ENCODE peak calls at places on chromosomes 16 and 17, in six cellular contexts. J is neural progenitor cell, Z is HCT116, K is PC-3, T is OCI-LY7, O is hepatocyte. D is an unnamed sample.

GRCh38 chr17:38658741-38659345 is 15.9 kb downstream of the EPOP start:
- DNase-seq in J (no peak), K (no peak), T (no peak), O (no peak), Z (no peak), D (no peak)

GRCh38 chr17:10118788-10119130 is 79.6 kb downstream of the GAS7 start:
- DNase-seq in Z (no peak), J (no peak), T (no peak), K (no peak), O (no peak), D (no peak)

GRCh38 chr16:57412584-57412983 is 8.0 kb downstream of the CCL17 start:
- DNase-seq in O (no peak), K (no peak), Z (no peak), T (no peak), J (no peak), D (no peak)

GRCh38 chr17:46995841-46996571 is 17.0 kb upstream of the RPRML start:
- DNase-seq in O (no peak), Z (no peak), T (peak), J (no peak), K (peak), D (peak)

GRCh38 chr17:58913971-58914769 is 158.5 kb downstream of the PPM1E start:
- DNase-seq in K (no peak), J (no peak), T (no peak), O (peak), Z (no peak), D (peak)

GRCh38 chr16:2857451-2858244 is at the start of gene PRSS22:
- DNase-seq in J (peak), T (no peak), K (peak), O (peak), Z (no peak), D (peak)

GRCh38 chr17:83062818-83063671 is 16.4 kb upstream of the METRNL start:
- DNase-seq in T (no peak), K (no peak), Z (no peak), J (no peak), O (no peak), D (no peak)

GRCh38 chr16:69199382-69199781 is 12.4 kb downstream of the SNTB2 start:
- DNase-seq in K (peak), J (no peak), T (no peak), O (peak), Z (no peak), D (peak)

GRCh38 chr16:678858-679807 is 1.1 kb upstream of the STUB1 start:
- DNase-seq in T (peak), J (peak), K (peak), Z (no peak), O (peak), D (peak)

GRCh38 chr17:73148540-73149334 is 16.1 kb upstream of the SSTR2 start:
- DNase-seq in K (peak), J (no peak), Z (no peak), T (no peak), O (no peak), D (no peak)

GRCh38 chr17:68821860-68822693 is 133.1 kb downstream of the ABCA8 start:
- DNase-seq in Z (peak), T (no peak), J (no peak), K (peak), O (peak), D (peak)

GRCh38 chr17:45320349-45320930 is 3.6 kb upstream of the MAP3K14 start:
- DNase-seq in Z (no peak), O (no peak), T (no peak), K (peak), J (no peak), D (peak)

GRCh38 chr17:58121925-58122324 is 26.3 kb upstream of the OR4D1 start:
- DNase-seq in O (peak), K (peak), J (peak), Z (peak), T (peak), D (peak)

GRCh38 chr17:77681820-77682219 is 276.7 kb upstream of the TNRC6C start:
- DNase-seq in K (peak), O (peak), T (no peak), J (no peak), Z (no peak), D (peak)

GRCh38 chr17:66548659-66549311 is 246.4 kb downstream of the PRKCA start:
- DNase-seq in K (no peak), O (no peak), T (no peak), Z (no peak), J (no peak), D (peak)

GRCh38 chr17:29757788-29758187 is 135.1 kb upstream of the CORO6 start:
- DNase-seq in K (no peak), Z (no peak), O (no peak), J (no peak), T (peak), D (no peak)

GRCh38 chr17:55649935-55650597 is 72.6 kb downstream of the TMEM100 start:
- DNase-seq in T (no peak), J (no peak), O (no peak), K (no peak), Z (no peak), D (no peak)

GRCh38 chr16:58462997-58463891 is 36.7 kb upstream of the NDRG4 start:
- DNase-seq in J (peak), T (no peak), K (no peak), Z (no peak), O (no peak), D (peak)
- H3K4me3 ChIP-seq in J (peak), T (peak), K (peak), Z (no peak), O (peak), D (peak)

DNA sequence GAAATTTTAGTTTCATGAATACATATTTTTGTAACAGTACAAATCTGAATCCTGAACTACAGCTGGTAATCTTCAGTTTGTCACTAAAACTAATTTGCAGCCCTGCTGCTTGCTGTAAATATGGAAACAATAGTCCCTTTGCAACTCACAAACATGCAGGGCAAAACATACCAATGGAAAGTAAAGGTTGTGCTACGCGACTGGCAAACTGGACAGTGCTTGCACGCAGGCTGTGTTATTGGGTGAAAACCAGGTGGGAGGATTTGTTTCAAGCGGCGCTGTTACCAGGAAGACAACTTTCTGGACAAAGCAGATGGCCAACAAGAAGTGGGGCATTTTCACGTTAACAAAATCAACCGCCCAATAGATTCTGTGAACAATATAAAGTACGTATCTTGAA is 93.5 kb downstream of the CDYL2 start:
- DNase-seq in Z (no peak), J (no peak), O (no peak), K (no peak), T (peak), D (peak)
- TF ChIP-seq EZH2phosphoT487 in Z (no peak), J (no peak), O (no peak), K (no peak), T (no peak), D (no peak)

DNA sequence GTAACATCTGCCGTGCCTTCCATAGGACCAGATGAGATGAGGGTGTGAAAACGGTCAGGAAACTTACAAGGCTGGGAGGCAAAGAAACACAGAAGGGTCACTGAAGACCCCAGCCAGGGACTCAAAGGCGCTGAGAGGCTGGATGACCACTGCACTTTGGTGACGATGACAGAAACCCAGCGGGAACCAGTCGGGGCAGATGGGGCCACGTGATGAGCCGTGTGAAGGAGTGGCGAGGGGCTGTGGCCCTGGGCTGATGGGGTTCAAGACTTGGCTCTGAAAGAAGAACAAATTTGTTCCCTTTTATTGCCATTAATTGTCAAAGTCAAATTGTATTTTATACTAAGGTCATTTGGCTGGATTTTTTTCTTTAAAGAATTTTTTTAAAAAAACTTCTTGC is 28.6 kb upstream of the ATP2C2 start:
- DNase-seq in J (no peak), Z (no peak), T (no peak), O (no peak), K (no peak), D (no peak)
- H3K4me3 ChIP-seq in J (no peak), Z (no peak), T (no peak), O (no peak), K (no peak), D (no peak)

GRCh38 chr16:10543231-10543630 is 37.2 kb downstream of the EMP2 start:
- DNase-seq in J (no peak), Z (no peak), K (no peak), T (no peak), O (no peak), D (no peak)

GRCh38 chr16:10548404-10548803 is 32.0 kb downstream of the EMP2 start:
- DNase-seq in J (no peak), T (no peak), O (no peak), Z (no peak), K (no peak), D (no peak)

GRCh38 chr16:10552281-10552680 is 28.1 kb downstream of the EMP2 start:
- DNase-seq in J (no peak), Z (no peak), T (no peak), K (no peak), O (no peak), D (peak)

GRCh38 chr16:10551881-10552280 is 28.5 kb downstream of the EMP2 start:
- DNase-seq in T (no peak), O (no peak), K (no peak), Z (no peak), J (no peak), D (no peak)

DNA sequence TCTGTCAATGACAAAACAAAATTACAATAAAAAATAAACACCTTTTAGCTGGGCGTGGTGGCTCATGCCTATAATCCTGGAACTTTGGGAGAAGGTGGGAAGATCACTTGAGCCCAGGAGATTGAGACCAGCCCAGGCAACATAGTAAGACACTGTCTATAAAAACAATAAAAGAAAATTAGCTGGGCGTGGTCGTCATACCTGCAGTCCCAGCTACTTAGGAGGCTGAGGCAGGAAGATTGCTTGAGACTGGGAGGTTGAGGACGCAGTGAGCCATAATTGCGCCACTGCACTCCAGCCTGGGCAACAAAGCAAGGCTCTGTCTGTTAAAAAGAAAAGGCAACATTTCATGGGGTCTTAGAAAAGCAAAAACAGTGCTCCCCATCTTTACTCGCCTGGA is 32.7 kb downstream of the EMP2 start:
- DNase-seq in K (no peak), Z (no peak), J (no peak), O (no peak), T (no peak), D (no peak)
- TF ChIP-seq EZH2phosphoT487 in K (no peak), Z (no peak), J (no peak), O (no peak), T (no peak), D (no peak)

GRCh38 chr17:17228521-17229279 is 8.3 kb downstream of the FLCN start:
- DNase-seq in Z (no peak), K (no peak), T (no peak), O (no peak), J (no peak), D (no peak)

GRCh38 chr17:17232303-17232621 is 4.7 kb downstream of the FLCN start:
- DNase-seq in Z (no peak), O (no peak), T (no peak), J (no peak), K (no peak), D (no peak)

GRCh38 chr17:17235212-17236174 is 1.5 kb downstream of the FLCN start:
- DNase-seq in T (no peak), J (no peak), Z (no peak), O (peak), K (peak), D (peak)

GRCh38 chr17:17229416-17230098 is 7.4 kb downstream of the FLCN start:
- DNase-seq in O (no peak), Z (no peak), T (no peak), J (no peak), K (no peak), D (no peak)

GRCh38 chr17:17231621-17232302 is 5.2 kb downstream of the FLCN start:
- DNase-seq in T (no peak), J (no peak), Z (no peak), O (no peak), K (no peak), D (no peak)
- H3K4me3 ChIP-seq in T (no peak), J (no peak), Z (no peak), O (no peak), K (no peak), D (no peak)

GRCh38 chr16:8730335-8730915 is 56.0 kb downstream of the ABAT start:
- DNase-seq in T (no peak), J (no peak), K (no peak), Z (no peak), O (peak), D (no peak)
- TF ChIP-seq EZH2phosphoT487 in T (no peak), J (no peak), K (no peak), Z (no peak), O (no peak), D (no peak)

GRCh38 chr16:84706856-84707255 is 7.1 kb downstream of the USP10 start:
- DNase-seq in K (no peak), O (no peak), T (no peak), Z (no peak), J (no peak), D (no peak)
- H3K4me3 ChIP-seq in K (no peak), O (no peak), T (no peak), Z (no peak), J (no peak), D (no peak)

DNA sequence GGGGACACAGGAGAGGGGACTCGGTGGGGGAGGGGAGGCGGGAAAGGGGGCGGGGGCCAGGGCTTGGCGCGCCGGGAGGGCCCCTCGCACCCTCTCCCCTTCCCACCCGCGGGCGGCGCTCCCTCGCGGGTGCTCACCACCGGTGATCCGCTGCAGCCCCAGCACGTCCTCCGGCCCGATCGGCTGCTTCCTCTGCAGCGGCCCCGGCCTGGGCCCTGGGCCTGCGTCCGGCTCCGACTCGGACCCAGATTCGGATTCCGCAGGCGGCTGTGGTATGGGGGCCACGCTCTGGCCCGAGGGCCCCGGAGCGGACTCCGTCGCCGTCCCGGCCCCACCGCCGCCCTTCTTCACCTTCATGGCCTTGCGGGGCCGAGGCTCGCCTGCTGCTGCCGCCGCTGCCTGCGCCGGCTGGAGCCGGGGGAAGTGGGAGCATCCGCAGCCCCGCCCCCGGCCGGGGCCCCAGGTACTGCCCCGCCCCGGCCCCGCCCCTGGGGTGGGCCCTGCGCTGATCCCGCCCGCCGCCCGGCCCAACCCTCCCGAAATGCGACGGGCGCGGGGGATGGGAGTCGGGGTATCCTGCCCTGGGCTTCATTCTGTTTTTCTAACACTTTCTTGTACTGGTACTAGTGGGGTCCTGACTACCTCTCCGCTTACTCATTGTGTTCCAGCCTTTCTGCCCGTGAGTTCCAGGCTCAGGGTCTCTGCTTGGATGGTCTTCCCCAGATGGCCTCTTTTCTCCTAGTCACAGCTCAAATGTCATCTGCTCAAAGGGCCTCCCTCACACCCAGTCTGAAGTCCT is at the start of gene UNC119:
- DNase-seq in K (peak), O (peak), T (peak), J (peak), Z (no peak), D (peak)
- TF ChIP-seq EZH2phosphoT487 in K (no peak), O (no peak), T (no peak), J (no peak), Z (no peak), D (no peak)

GRCh38 chr16:75114946-75115825 is 1.4 kb downstream of the LDHD start:
- DNase-seq in J (no peak), K (no peak), Z (no peak), T (no peak), O (no peak), D (no peak)
- H3K4me3 ChIP-seq in J (no peak), K (no peak), Z (no peak), T (no peak), O (no peak), D (no peak)